ENCODE peak calls at places on chromosome 7, in five cellular contexts. Y is CD8-positive, alpha-beta T cell; U is left lung; T is MCF 10A; M is type B pancreatic cell. W is an unnamed sample.

GRCh38 chr7:106604303-106604918 is 56.5 kb downstream of the CCDC71L start:
- DNase-seq in U (no peak), Y (no peak), M (no peak), T (peak), W (no peak)

GRCh38 chr7:15954671-15955354 is 268.3 kb upstream of the MEOX2 start:
- DNase-seq in U (no peak), Y (no peak), T (no peak), M (no peak), W (no peak)

GRCh38 chr7:85471740-85472139 is 284.9 kb upstream of the SEMA3D start:
- DNase-seq in T (no peak), M (no peak), Y (no peak), U (no peak), W (no peak)

GRCh38 chr7:37100735-37101331 is 347.8 kb downstream of the ELMO1 start:
- DNase-seq in Y (peak), M (no peak), U (no peak), T (no peak), W (no peak)

GRCh38 chr7:76064208-76064970 is 16.5 kb downstream of the MDH2 start:
- DNase-seq in T (no peak), Y (no peak), M (no peak), U (no peak), W (no peak)

GRCh38 chr7:102284891-102285540 is 1.7 kb upstream of the SH2B2 start:
- DNase-seq in Y (no peak), U (peak), M (no peak), T (no peak), W (peak)

GRCh38 chr7:130365093-130365492 is 15.2 kb upstream of the CPA1 start:
- DNase-seq in Y (no peak), U (no peak), M (no peak), T (no peak), W (no peak)

GRCh38 chr7:43649755-43650274 is 66.9 kb downstream of the STK17A start:
- DNase-seq in Y (peak), T (peak), M (no peak), U (no peak), W (no peak)

GRCh38 chr7:51789494-51789893 is 472.9 kb upstream of the COBL start:
- DNase-seq in U (no peak), T (no peak), Y (no peak), M (no peak), W (no peak)

GRCh38 chr7:29459591-29459990 is 104.0 kb upstream of the PRR15 start:
- DNase-seq in M (no peak), T (no peak), U (no peak), Y (no peak), W (no peak)

GRCh38 chr7:48096273-48096672 is 7.2 kb downstream of the UPP1 start:
- DNase-seq in Y (no peak), T (no peak), M (no peak), U (no peak), W (peak)

GRCh38 chr7:40507166-40507565 is 372.4 kb downstream of the SUGCT start:
- DNase-seq in M (no peak), T (peak), U (no peak), Y (no peak), W (no peak)

GRCh38 chr7:6453737-6454136 is 6.0 kb upstream of the DAGLB start:
- DNase-seq in M (no peak), U (no peak), T (peak), Y (no peak), W (no peak)

GRCh38 chr7:90408142-90408541 is 4.9 kb downstream of the CLDN12 start:
- DNase-seq in Y (no peak), M (no peak), T (no peak), U (no peak), W (no peak)

GRCh38 chr7:41222704-41223103 is 480.2 kb downstream of the INHBA start:
- DNase-seq in U (no peak), M (no peak), Y (no peak), T (peak), W (no peak)

GRCh38 chr7:117186218-117186617 is 136.6 kb downstream of the WNT2 start:
- DNase-seq in Y (no peak), M (no peak), T (no peak), U (no peak), W (no peak)

GRCh38 chr7:123755345-123755744 is 6.5 kb upstream of the WASL start:
- DNase-seq in T (no peak), M (no peak), U (no peak), Y (no peak), W (no peak)

GRCh38 chr7:32223071-32223650 is 153.0 kb upstream of the PDE1C start:
- DNase-seq in T (no peak), M (peak), U (no peak), Y (no peak), W (no peak)

GRCh38 chr7:100687261-100687660 is 6.8 kb downstream of the GIGYF1 start:
- DNase-seq in T (no peak), M (no peak), U (no peak), Y (no peak), W (no peak)

GRCh38 chr7:38323156-38323555 is 49.7 kb upstream of the TARP start:
- DNase-seq in Y (no peak), M (no peak), U (no peak), T (no peak), W (no peak)

GRCh38 chr7:158030071-158030470 is 557.6 kb downstream of the PTPRN2 start:
- DNase-seq in Y (no peak), M (no peak), U (peak), T (no peak), W (no peak)

GRCh38 chr7:138358850-138359341 is 101.2 kb upstream of the TRIM24 start:
- DNase-seq in U (no peak), Y (no peak), M (no peak), T (no peak), W (no peak)

GRCh38 chr7:140230517-140230861 is 53.7 kb upstream of the KDM7A start:
- DNase-seq in M (no peak), T (no peak), Y (peak), U (peak), W (peak)

GRCh38 chr7:35289376-35289775 is 35.5 kb upstream of the TBX20 start:
- DNase-seq in Y (no peak), U (no peak), M (no peak), T (no peak), W (no peak)

GRCh38 chr7:20238754-20239324 is 21.7 kb upstream of the MACC1 start:
- DNase-seq in U (peak), M (no peak), Y (no peak), T (no peak), W (peak)

GRCh38 chr7:34675749-34676374 is 17.8 kb downstream of the NPSR1 start:
- DNase-seq in Y (no peak), M (no peak), T (peak), U (no peak), W (no peak)

GRCh38 chr7:156999611-157000046 is 10.8 kb downstream of the MNX1 start:
- DNase-seq in U (no peak), Y (no peak), M (peak), T (no peak), W (no peak)

GRCh38 chr7:151726875-151727578 is 149.9 kb downstream of the PRKAG2 start:
- DNase-seq in T (no peak), M (no peak), U (no peak), Y (no peak), W (no peak)

GRCh38 chr7:130379019-130379418 is 1.3 kb upstream of the CPA1 start:
- DNase-seq in U (no peak), M (no peak), Y (no peak), T (no peak), W (no peak)

GRCh38 chr7:144869072-144869471 is 33.2 kb upstream of the TPK1 start:
- DNase-seq in T (no peak), Y (no peak), M (no peak), U (no peak), W (no peak)

GRCh38 chr7:97798036-97799019 is 66.4 kb downstream of the TAC1 start:
- DNase-seq in M (no peak), U (no peak), Y (no peak), T (no peak), W (no peak)

GRCh38 chr7:97801108-97801507 is 69.2 kb downstream of the TAC1 start:
- DNase-seq in Y (no peak), M (no peak), U (no peak), T (no peak), W (no peak)
- TF ChIP-seq CTCF in Y (no peak), M (no peak), U (no peak), T (no peak), W (no peak)

GRCh38 chr7:31100870-31101269 is 48.8 kb downstream of the ADCYAP1R1 start:
- DNase-seq in M (peak), U (no peak), Y (no peak), T (no peak), W (no peak)

GRCh38 chr7:31101544-31101943 is 49.4 kb downstream of the ADCYAP1R1 start:
- DNase-seq in M (peak), T (no peak), Y (no peak), U (no peak), W (no peak)

GRCh38 chr7:31100445-31100844 is 48.3 kb downstream of the ADCYAP1R1 start:
- DNase-seq in M (no peak), T (no peak), Y (no peak), U (no peak), W (no peak)

GRCh38 chr7:31098606-31099360 is 46.7 kb downstream of the ADCYAP1R1 start:
- DNase-seq in Y (no peak), M (peak), U (no peak), T (no peak), W (no peak)

GRCh38 chr7:31099451-31100444 is 47.6 kb downstream of the ADCYAP1R1 start:
- DNase-seq in Y (no peak), U (no peak), T (no peak), M (peak), W (no peak)
- TF ChIP-seq CTCF in Y (no peak), U (no peak), T (no peak), M (no peak), W (no peak)

DNA sequence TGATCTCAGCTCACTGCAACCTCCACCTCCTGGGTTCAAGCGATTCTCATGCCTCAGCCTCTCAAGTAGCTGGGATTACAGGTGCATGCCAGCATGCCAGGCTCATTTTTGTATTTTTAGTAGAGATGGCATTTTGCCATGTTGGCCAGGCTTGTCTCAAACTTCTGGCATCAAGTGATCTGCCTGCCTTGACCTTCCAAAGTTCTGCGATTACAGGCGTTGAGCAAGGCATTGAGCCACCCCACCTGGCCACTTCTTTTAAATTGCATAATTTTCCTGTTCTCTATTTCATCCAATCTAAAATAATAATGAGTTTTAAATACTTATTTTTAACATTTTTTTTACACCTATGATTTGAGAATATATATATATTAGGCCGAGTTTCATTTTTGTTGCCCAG is 512.4 kb upstream of the C7orf33 start:
- DNase-seq in T (peak), U (no peak), Y (no peak), M (no peak), W (no peak)
- TF ChIP-seq CTCF in T (no peak), U (no peak), Y (no peak), M (no peak), W (no peak)

GRCh38 chr7:80287400-80288174 is 153.0 kb downstream of the GNAI1 start:
- DNase-seq in M (no peak), U (no peak), T (no peak), Y (no peak), W (no peak)

GRCh38 chr7:80284848-80285247 is 150.2 kb downstream of the GNAI1 start:
- DNase-seq in T (peak), Y (no peak), M (no peak), U (no peak), W (no peak)

GRCh38 chr7:80294321-80294720 is 159.7 kb downstream of the GNAI1 start:
- DNase-seq in U (no peak), T (no peak), M (no peak), Y (no peak), W (no peak)

GRCh38 chr7:80286611-80287010 is 152.0 kb downstream of the GNAI1 start:
- DNase-seq in Y (no peak), M (no peak), T (no peak), U (no peak), W (no peak)

GRCh38 chr7:80288175-80289122 is 153.8 kb downstream of the GNAI1 start:
- DNase-seq in T (peak), Y (no peak), U (no peak), M (no peak), W (no peak)
- TF ChIP-seq CTCF in T (no peak), Y (no peak), U (no peak), M (peak), W (no peak)

DNA sequence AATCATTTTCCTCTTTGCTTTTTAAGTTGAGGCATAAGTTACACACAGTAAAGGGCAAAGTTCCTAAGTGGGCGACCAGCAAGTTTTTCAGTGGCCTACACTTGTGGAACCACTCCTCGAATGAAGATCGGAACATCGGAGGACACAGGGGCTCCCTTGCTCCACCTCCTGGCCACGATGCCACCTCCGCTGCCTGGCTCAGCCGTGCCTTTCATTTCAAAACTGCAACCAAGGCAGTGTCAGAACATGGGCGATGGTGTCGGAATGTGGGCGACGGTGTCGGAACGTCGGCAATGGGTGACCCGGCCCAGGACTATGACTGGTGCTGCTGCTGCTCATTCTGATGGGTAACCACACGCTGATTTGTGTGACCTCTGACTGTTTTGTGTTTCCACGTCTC is 9.6 kb upstream of the VIPR2 start:
- DNase-seq in M (no peak), T (no peak), Y (no peak), U (no peak), W (no peak)
- TF ChIP-seq CTCF in M (no peak), T (no peak), Y (no peak), U (no peak), W (no peak)

DNA sequence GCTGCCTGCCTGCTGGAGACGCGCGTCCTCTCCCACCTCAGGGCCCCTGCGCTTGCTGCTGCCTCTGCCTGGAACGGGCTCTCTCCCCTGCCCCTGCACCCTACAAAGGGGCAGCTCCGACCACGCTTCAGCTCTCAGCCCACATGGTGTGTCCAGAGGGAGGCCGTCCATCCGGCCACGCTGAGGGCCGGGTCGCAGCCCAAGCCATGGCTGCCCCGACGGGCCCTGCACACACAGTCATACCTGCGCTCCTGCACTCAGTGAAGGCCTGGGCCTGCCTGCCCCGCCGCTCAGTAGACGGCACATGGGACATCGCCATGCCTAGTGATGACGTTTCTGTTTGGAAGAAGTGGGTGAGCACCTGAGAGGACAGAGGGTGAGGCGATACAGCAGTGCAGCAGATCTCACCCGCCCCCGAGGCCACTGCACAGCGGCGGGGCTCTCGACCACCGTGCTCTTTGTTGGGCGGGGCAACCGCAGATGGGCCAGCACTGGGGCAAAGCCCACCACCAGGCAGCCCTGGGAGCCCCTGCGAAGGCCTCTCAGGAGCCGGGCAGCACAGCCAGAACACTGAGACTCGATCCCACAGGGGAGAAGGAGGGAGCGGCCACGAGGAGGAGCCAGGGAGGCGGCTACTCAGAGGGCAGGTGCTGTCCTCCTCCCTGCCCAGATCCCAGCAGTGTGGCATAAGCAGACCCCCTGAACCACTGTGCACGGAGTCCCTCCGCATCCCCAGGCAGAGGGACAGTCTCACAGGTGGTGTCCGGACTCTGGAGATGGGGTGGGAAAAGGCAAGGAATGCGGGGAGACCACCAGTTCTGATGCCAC is 129.5 kb downstream of the MAD1L1 start:
- DNase-seq in Y (no peak), U (no peak), M (no peak), T (no peak), W (no peak)
- TF ChIP-seq CTCF in Y (no peak), U (no peak), M (no peak), T (no peak), W (no peak)

W was measured in CD14-positive monocyte.